ENCODE peak calls at places on chromosomes 2 and 18, in five cellular contexts. One of them, this sample, is unnamed. For H3K4me1, the result is how much of the 10 kb centered on the place peaks cover.

GRCh38 chr18:3323900-3324299 is 62.0 kb downstream of the MYL12B start:
- DNase-seq in K562: no peak
- DNase-seq in trophoblast cell: no peak
- DNase-seq in MM.1S: no peak
- DNase-seq in GM23248: peak
- DNase-seq in this sample: no peak

GRCh38 chr2:120775261-120775660 is 39.6 kb downstream of the GLI2 start:
- DNase-seq in K562: no peak
- DNase-seq in trophoblast cell: no peak
- DNase-seq in MM.1S: no peak
- DNase-seq in GM23248: no peak
- DNase-seq in this sample: no peak

GRCh38 chr2:217386041-217386440 is 526.2 kb upstream of the TNP1 start:
- DNase-seq in K562: no peak
- DNase-seq in trophoblast cell: no peak
- DNase-seq in MM.1S: no peak
- DNase-seq in GM23248: no peak
- DNase-seq in this sample: no peak

GRCh38 chr2:223580951-223581350 is 21.2 kb downstream of the SCG2 start:
- DNase-seq in K562: no peak
- DNase-seq in trophoblast cell: peak
- DNase-seq in MM.1S: no peak
- DNase-seq in GM23248: peak
- DNase-seq in this sample: no peak

GRCh38 chr2:205585451-205586045 is 96.8 kb upstream of the NRP2 start:
- DNase-seq in K562: no peak
- DNase-seq in trophoblast cell: no peak
- DNase-seq in MM.1S: no peak
- DNase-seq in GM23248: no peak
- DNase-seq in this sample: no peak

GRCh38 chr2:14866953-14867352 is 234.4 kb downstream of the LRATD1 start:
- DNase-seq in K562: no peak
- DNase-seq in trophoblast cell: no peak
- DNase-seq in MM.1S: no peak
- DNase-seq in GM23248: no peak
- DNase-seq in this sample: no peak

GRCh38 chr18:77557030-77557429 is 307.4 kb downstream of the GALR1 start:
- DNase-seq in K562: no peak
- DNase-seq in trophoblast cell: no peak
- DNase-seq in MM.1S: no peak
- DNase-seq in GM23248: no peak
- DNase-seq in this sample: peak

GRCh38 chr2:215960825-215961224 is 52.5 kb downstream of the MREG start:
- DNase-seq in K562: no peak
- DNase-seq in trophoblast cell: no peak
- DNase-seq in MM.1S: no peak
- DNase-seq in GM23248: no peak
- DNase-seq in this sample: no peak

GRCh38 chr2:62201307-62201706 is 5.4 kb downstream of the B3GNT2 start:
- DNase-seq in K562: no peak
- DNase-seq in trophoblast cell: no peak
- DNase-seq in MM.1S: no peak
- DNase-seq in GM23248: peak
- DNase-seq in this sample: no peak

GRCh38 chr2:237490009-237490804 is 3.2 kb downstream of the MLPH start:
- DNase-seq in K562: no peak
- DNase-seq in trophoblast cell: peak
- DNase-seq in MM.1S: no peak
- DNase-seq in GM23248: no peak
- DNase-seq in this sample: no peak

GRCh38 chr2:71452565-71452964 is 796 bp upstream of the DYSF start:
- DNase-seq in K562: peak
- DNase-seq in trophoblast cell: peak
- DNase-seq in MM.1S: peak
- DNase-seq in GM23248: peak
- DNase-seq in this sample: no peak

GRCh38 chr2:99255491-99256318 is at the start of gene LYG2:
- DNase-seq in K562: no peak
- DNase-seq in trophoblast cell: no peak
- DNase-seq in MM.1S: no peak
- DNase-seq in GM23248: no peak
- DNase-seq in this sample: no peak

GRCh38 chr2:169018390-169018789 is 12.7 kb downstream of the ABCB11 start:
- DNase-seq in K562: no peak
- DNase-seq in trophoblast cell: no peak
- DNase-seq in MM.1S: no peak
- DNase-seq in GM23248: no peak
- DNase-seq in this sample: no peak

GRCh38 chr18:80076379-80076778 is 32.7 kb upstream of the ADNP2 start:
- DNase-seq in K562: no peak
- DNase-seq in trophoblast cell: no peak
- DNase-seq in MM.1S: no peak
- DNase-seq in GM23248: no peak
- DNase-seq in this sample: no peak

GRCh38 chr18:79582978-79583377 is 96.6 kb upstream of the CTDP1 start:
- DNase-seq in K562: no peak
- DNase-seq in trophoblast cell: no peak
- DNase-seq in MM.1S: no peak
- DNase-seq in GM23248: no peak
- DNase-seq in this sample: no peak

GRCh38 chr2:229899604-229900003 is 22.2 kb downstream of the TRIP12 start:
- DNase-seq in K562: no peak
- DNase-seq in trophoblast cell: no peak
- DNase-seq in MM.1S: no peak
- DNase-seq in GM23248: no peak
- DNase-seq in this sample: no peak

GRCh38 chr18:45386256-45386655 is 229.0 kb upstream of the SLC14A2 start:
- DNase-seq in K562: peak
- DNase-seq in trophoblast cell: peak
- DNase-seq in MM.1S: peak
- DNase-seq in GM23248: peak
- DNase-seq in this sample: peak

GRCh38 chr2:71716697-71717624 is 263.6 kb downstream of the DYSF start:
- DNase-seq in K562: no peak
- DNase-seq in trophoblast cell: no peak
- DNase-seq in MM.1S: no peak
- DNase-seq in GM23248: peak
- DNase-seq in this sample: no peak

GRCh38 chr2:217797661-217798069 is 205.1 kb downstream of the TNS1 start:
- DNase-seq in K562: peak
- DNase-seq in trophoblast cell: no peak
- DNase-seq in MM.1S: peak
- DNase-seq in GM23248: no peak
- DNase-seq in this sample: no peak

GRCh38 chr2:8277921-8278571 is 403.8 kb upstream of the ID2 start:
- DNase-seq in K562: no peak
- DNase-seq in trophoblast cell: no peak
- DNase-seq in MM.1S: peak
- DNase-seq in GM23248: no peak
- DNase-seq in this sample: peak

GRCh38 chr2:237507478-237507877 is 20.4 kb downstream of the MLPH start:
- DNase-seq in K562: no peak
- DNase-seq in trophoblast cell: no peak
- DNase-seq in MM.1S: no peak
- DNase-seq in GM23248: no peak
- DNase-seq in this sample: no peak

GRCh38 chr18:65409266-65409665 is 341.5 kb upstream of the CDH7 start:
- DNase-seq in K562: no peak
- DNase-seq in trophoblast cell: no peak
- DNase-seq in MM.1S: no peak
- DNase-seq in GM23248: no peak
- DNase-seq in this sample: no peak

GRCh38 chr2:5365871-5366461 is 326.2 kb upstream of the SOX11 start:
- DNase-seq in K562: peak
- DNase-seq in trophoblast cell: peak
- DNase-seq in MM.1S: peak
- DNase-seq in GM23248: peak
- DNase-seq in this sample: peak

GRCh38 chr18:48929951-48930713 is 20.6 kb downstream of the SMAD7 start:
- DNase-seq in K562: no peak
- DNase-seq in trophoblast cell: no peak
- DNase-seq in MM.1S: no peak
- DNase-seq in GM23248: peak
- DNase-seq in this sample: no peak

GRCh38 chr2:174729797-174730529 is 34.3 kb downstream of the CHRNA1 start:
- DNase-seq in K562: no peak
- DNase-seq in trophoblast cell: peak
- DNase-seq in MM.1S: no peak
- DNase-seq in GM23248: peak
- DNase-seq in this sample: no peak

GRCh38 chr2:218569038-218569431 is 396 bp downstream of the CNOT9 start:
- DNase-seq in K562: no peak
- DNase-seq in trophoblast cell: peak
- DNase-seq in MM.1S: peak
- DNase-seq in GM23248: peak
- DNase-seq in this sample: peak

GRCh38 chr2:12433641-12433990 is 283.1 kb upstream of the TRIB2 start:
- DNase-seq in K562: no peak
- DNase-seq in trophoblast cell: no peak
- DNase-seq in MM.1S: no peak
- DNase-seq in GM23248: no peak
- DNase-seq in this sample: no peak

GRCh38 chr2:153872311-153873061 is 764 bp downstream of the GALNT13 start:
- DNase-seq in K562: no peak
- DNase-seq in trophoblast cell: no peak
- DNase-seq in MM.1S: peak
- DNase-seq in GM23248: peak
- DNase-seq in this sample: no peak

GRCh38 chr2:216490061-216490460 is 8.6 kb upstream of the RPL37A start:
- DNase-seq in K562: no peak
- DNase-seq in trophoblast cell: no peak
- DNase-seq in MM.1S: no peak
- DNase-seq in GM23248: peak
- DNase-seq in this sample: no peak

GRCh38 chr2:27723372-27724144 is 48.0 kb upstream of the MRPL33 start:
- DNase-seq in K562: peak
- DNase-seq in trophoblast cell: peak
- DNase-seq in MM.1S: peak
- DNase-seq in GM23248: peak
- DNase-seq in this sample: peak

GRCh38 chr18:56298935-56299334 is 339.5 kb downstream of the TXNL1 start:
- DNase-seq in K562: peak
- DNase-seq in trophoblast cell: no peak
- DNase-seq in MM.1S: no peak
- DNase-seq in GM23248: peak
- DNase-seq in this sample: no peak

DNA sequence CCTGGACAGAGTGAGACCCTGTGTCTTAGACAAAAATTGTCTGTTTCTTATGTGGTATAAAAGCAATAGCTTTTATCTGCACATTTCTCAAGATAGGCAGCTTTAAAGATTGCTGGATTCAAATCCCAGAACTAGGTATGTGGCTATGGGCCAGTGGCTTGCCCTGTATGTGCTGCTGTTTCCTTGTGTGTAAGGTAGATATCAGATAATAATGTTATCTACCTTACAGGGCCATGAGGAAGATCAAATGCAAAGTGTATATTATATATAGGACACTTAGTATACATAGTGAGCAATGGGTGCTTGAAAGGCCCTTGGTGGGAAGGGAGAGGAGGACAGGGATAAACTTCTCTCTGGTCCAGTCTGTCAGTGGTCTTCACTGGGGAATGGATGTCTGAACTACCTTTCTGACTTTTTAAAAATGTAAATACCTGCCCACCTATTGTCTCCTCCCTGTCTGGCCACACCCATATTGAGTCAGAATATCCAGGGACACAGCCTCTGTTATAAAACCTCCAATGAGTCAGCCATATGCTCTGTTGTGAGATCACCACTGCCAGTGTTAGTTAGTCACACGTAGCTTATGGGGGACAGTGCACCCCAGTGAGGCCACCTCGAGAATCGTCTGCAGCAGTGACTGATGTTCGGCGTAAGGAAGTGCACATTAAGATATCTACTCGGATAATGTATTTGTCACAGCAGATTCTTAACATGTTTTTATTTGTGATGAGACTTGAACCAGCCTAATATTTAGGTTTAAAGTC is 383.4 kb downstream of the PTPRM start:
- DNase-seq in K562: peak
- DNase-seq in trophoblast cell: no peak
- DNase-seq in MM.1S: no peak
- DNase-seq in GM23248: peak
- DNase-seq in this sample: no peak
- H3K4me1 ChIP-seq in K562: under half
- H3K4me1 ChIP-seq in trophoblast cell: under half
- H3K4me1 ChIP-seq in MM.1S: under half
- H3K4me1 ChIP-seq in GM23248: under half
- H3K4me1 ChIP-seq in this sample: under half

GRCh38 chr2:67965246-67965645 is 97.6 kb downstream of the C1D start:
- DNase-seq in K562: no peak
- DNase-seq in trophoblast cell: no peak
- DNase-seq in MM.1S: no peak
- DNase-seq in GM23248: peak
- DNase-seq in this sample: no peak
- H3K9ac ChIP-seq in K562: no peak
- H3K9ac ChIP-seq in trophoblast cell: no peak
- H3K9ac ChIP-seq in MM.1S: no peak
- H3K9ac ChIP-seq in GM23248: no peak
- H3K9ac ChIP-seq in this sample: no peak

GRCh38 chr18:12056034-12056883 is 37.4 kb upstream of the ANKRD62 start:
- DNase-seq in K562: no peak
- DNase-seq in trophoblast cell: no peak
- DNase-seq in MM.1S: no peak
- DNase-seq in GM23248: no peak
- DNase-seq in this sample: no peak

GRCh38 chr18:12057419-12058039 is 36.1 kb upstream of the ANKRD62 start:
- DNase-seq in K562: no peak
- DNase-seq in trophoblast cell: no peak
- DNase-seq in MM.1S: no peak
- DNase-seq in GM23248: no peak
- DNase-seq in this sample: no peak

GRCh38 chr18:12059334-12060181 is 34.1 kb upstream of the ANKRD62 start:
- DNase-seq in K562: no peak
- DNase-seq in trophoblast cell: no peak
- DNase-seq in MM.1S: no peak
- DNase-seq in GM23248: no peak
- DNase-seq in this sample: peak

GRCh38 chr18:12060182-12060870 is 33.3 kb upstream of the ANKRD62 start:
- DNase-seq in K562: no peak
- DNase-seq in trophoblast cell: peak
- DNase-seq in MM.1S: no peak
- DNase-seq in GM23248: peak
- DNase-seq in this sample: no peak

GRCh38 chr18:12056884-12057402 is 36.7 kb upstream of the ANKRD62 start:
- DNase-seq in K562: no peak
- DNase-seq in trophoblast cell: no peak
- DNase-seq in MM.1S: no peak
- DNase-seq in GM23248: no peak
- DNase-seq in this sample: no peak
- H3K4me2 ChIP-seq in K562: no peak
- H3K4me2 ChIP-seq in trophoblast cell: no peak
- H3K4me2 ChIP-seq in MM.1S: no peak
- H3K4me2 ChIP-seq in GM23248: no peak
- H3K4me2 ChIP-seq in this sample: no peak

DNA sequence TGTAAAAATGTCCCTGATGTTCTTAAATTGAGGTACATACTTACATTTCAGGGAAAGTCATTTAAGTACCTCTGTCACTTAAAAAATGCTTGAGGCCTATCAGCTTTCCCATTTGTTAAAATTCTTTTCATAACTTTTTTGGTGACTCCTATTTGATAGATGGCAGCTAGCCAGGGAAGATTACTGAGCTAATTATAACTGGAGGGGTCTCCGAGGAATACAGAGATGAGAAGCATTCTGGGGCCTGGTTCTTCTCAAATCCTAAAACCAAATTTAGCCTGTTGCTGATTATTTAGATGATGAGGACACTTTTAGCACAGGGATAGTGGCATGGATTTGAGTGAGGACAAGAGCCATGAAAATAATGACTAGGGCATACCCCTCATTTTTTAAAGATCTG is 4.8 kb downstream of the UGP2 start:
- DNase-seq in K562: no peak
- DNase-seq in trophoblast cell: no peak
- DNase-seq in MM.1S: no peak
- DNase-seq in GM23248: no peak
- DNase-seq in this sample: peak
- H3K4me1 ChIP-seq in K562: under half
- H3K4me1 ChIP-seq in trophoblast cell: under half
- H3K4me1 ChIP-seq in MM.1S: under half
- H3K4me1 ChIP-seq in GM23248: half or more
- H3K4me1 ChIP-seq in this sample: half or more

This sample was measured in Karpas-422.